ENCODE peak calls at places on chromosomes 16 and 17, in seven cellular contexts. M is GM04504, T is epithelial cell of esophagus, J is AG09309, S is cardiac muscle cell, L is AG04449, X is NCI-H748 treated with DMSO at 0.1 percent for 48 hours. A is an unnamed sample.

GRCh38 chr16:11901091-11901490 is 14.7 kb downstream of the GSPT1 start:
- DNase-seq in X (no peak), J (no peak), M (no peak), T (no peak), L (no peak), S (no peak), A (no peak)

GRCh38 chr17:14818469-14818868 is 446.7 kb downstream of the PMP22 start:
- DNase-seq in S (no peak), X (no peak), T (no peak), J (no peak), M (no peak), L (no peak), A (no peak)

GRCh38 chr17:36731806-36732205 is 130.4 kb downstream of the MRM1 start:
- DNase-seq in X (no peak), M (no peak), L (no peak), S (no peak), J (no peak), T (no peak), A (no peak)

GRCh38 chr17:43905985-43906852 is 1.1 kb downstream of the MPP2 start:
- DNase-seq in T (peak), X (peak), L (no peak), M (no peak), S (peak), J (no peak), A (no peak)

GRCh38 chr17:55563363-55563762 is 52.1 kb upstream of the SMIM36 start:
- DNase-seq in T (no peak), X (no peak), S (no peak), L (no peak), J (no peak), M (no peak), A (no peak)

GRCh38 chr16:57146735-57147134 is 39.1 kb downstream of the PSME3IP1 start:
- DNase-seq in T (peak), M (no peak), L (no peak), S (peak), X (no peak), J (no peak), A (no peak)

GRCh38 chr16:79845006-79845733 is 244.6 kb upstream of the MAF start:
- DNase-seq in X (no peak), M (no peak), T (no peak), S (no peak), L (no peak), J (no peak), A (no peak)

GRCh38 chr17:29723283-29724047 is 100.8 kb upstream of the CORO6 start:
- DNase-seq in M (no peak), X (no peak), J (no peak), S (no peak), L (no peak), T (no peak), A (no peak)

A was measured in CD14-positive monocyte.